ENCODE peak calls at places on chromosome 2, in eight cellular contexts. M is NCI-H774; R is NCI-H510A; V is stimulated activated CD4-positive, alpha-beta T cell treated with anti-CD3 and anti-CD28 coated beads, Interleukin-15, amount 100 ng/mL, for 24 hours; Z is heart right ventricle; H is OCI-LY7; G is breast epithelium; F is choroid plexus epithelial cell. K is an unnamed sample.

GRCh38 chr2:71778514-71779305 is 325.3 kb downstream of the DYSF start:
- DNase-seq in F (no peak), H (no peak), M (no peak), R (no peak), V (no peak), Z (no peak), G (no peak), K (no peak)

GRCh38 chr2:241201445-241202267 is 13.2 kb downstream of the ANO7 start:
- DNase-seq in R (no peak), V (no peak), M (no peak), H (no peak), G (no peak), Z (no peak), F (no peak), K (no peak)

GRCh38 chr2:23211987-23212583 is 172.9 kb upstream of the KLHL29 start:
- DNase-seq in M (no peak), G (no peak), Z (no peak), F (no peak), R (no peak), H (no peak), V (no peak), K (no peak)

GRCh38 chr2:120229341-120229740 is 6.1 kb upstream of the TMEM185B start:
- DNase-seq in G (no peak), Z (no peak), F (no peak), R (no peak), M (no peak), V (no peak), H (no peak), K (no peak)

GRCh38 chr2:105915005-105915558 is 170.4 kb downstream of the NCK2 start:
- DNase-seq in M (no peak), G (no peak), F (no peak), Z (no peak), R (no peak), H (peak; percentile 67), V (no peak), K (no peak)

GRCh38 chr2:171365232-171365631 is 68.6 kb downstream of the METTL8 start:
- DNase-seq in V (no peak), R (no peak), Z (no peak), H (no peak), M (no peak), G (no peak), F (no peak), K (no peak)

GRCh38 chr2:46776687-46777327 is 138.8 kb downstream of the MCFD2 start:
- DNase-seq in H (peak; percentile 55), Z (no peak), R (no peak), F (peak; percentile 88), M (peak; percentile 14), G (no peak), V (peak; percentile 72), K (peak; percentile 84)

GRCh38 chr2:200471324-200471848 is 38.5 kb downstream of the KCTD18 start:
- DNase-seq in R (peak; percentile 9), F (peak; percentile 56), V (peak; percentile 47), H (peak; percentile 49), Z (no peak), G (no peak), M (no peak), K (peak; percentile 75)

K was measured in Karpas-422.